ENCODE peak calls at places on chromosomes 7 and 10, in eight cellular contexts. T, Z, C, O, Q, S, E and H are unnamed samples.

GRCh38 chr7:150716368-150716767 is at the start of gene GIMAP1:
- DNase-seq in T (no peak), Z (no peak), C (peak; percentile 21), O (peak; percentile 85), Q (peak; percentile 85), S (peak; percentile 58), E (peak; percentile 65), H (no peak)

GRCh38 chr10:23656735-23657134 is 217.9 kb downstream of the OTUD1 start:
- DNase-seq in T (no peak), Z (no peak), C (no peak), O (peak; percentile 40), Q (peak; percentile 1), S (no peak), E (no peak), H (peak; percentile 3)

GRCh38 chr7:148501707-148502139 is 88.8 kb upstream of the C7orf33 start:
- DNase-seq in T (no peak), Z (no peak), C (no peak), O (no peak), Q (peak; percentile 92), S (peak; percentile 54), E (peak; percentile 7), H (peak; percentile 88)

GRCh38 chr10:91378061-91378460 is 32.1 kb upstream of the HECTD2 start:
- DNase-seq in T (no peak), Z (no peak), C (no peak), O (peak; percentile 61), Q (peak; percentile 18), S (no peak), E (peak; percentile 43), H (no peak)

GRCh38 chr7:94559972-94560371 is 50.4 kb downstream of the CASD1 start:
- DNase-seq in T (no peak), Z (no peak), C (no peak), O (no peak), Q (no peak), S (no peak), E (no peak), H (no peak)

GRCh38 chr10:75111367-75111905 is at the start of gene SAMD8:
- DNase-seq in T (no peak), Z (peak; percentile 98), C (peak; percentile 92), O (peak; percentile 95), Q (peak; percentile 98), S (peak; percentile 99), E (peak; percentile 97), H (peak; percentile 98)

GRCh38 chr10:71323407-71323806 is 4.3 kb downstream of the SLC29A3 start:
- DNase-seq in T (peak; percentile 44), Z (no peak), C (no peak), O (peak; percentile 30), Q (peak; percentile 47), S (no peak), E (no peak), H (no peak)

GRCh38 chr7:128869944-128870285 is 7.3 kb downstream of the ATP6V1F start:
- DNase-seq in T (no peak), Z (no peak), C (no peak), O (no peak), Q (no peak), S (no peak), E (peak; percentile 11), H (peak; percentile 44)

GRCh38 chr7:130853503-130854279 is 119.7 kb upstream of the KLF14 start:
- DNase-seq in T (no peak), Z (no peak), C (no peak), O (no peak), Q (no peak), S (no peak), E (no peak), H (no peak)

GRCh38 chr10:110918269-110918632 is 729 bp downstream of the BBIP1 start:
- DNase-seq in T (peak; percentile 72), Z (no peak), C (no peak), O (peak; percentile 68), Q (no peak), S (no peak), E (peak; percentile 86), H (peak; percentile 98)

GRCh38 chr10:128721851-128722250 is 595.6 kb upstream of the MKI67 start:
- DNase-seq in T (no peak), Z (no peak), C (no peak), O (no peak), Q (no peak), S (no peak), E (no peak), H (no peak)

GRCh38 chr7:157616426-157616825 is 279.6 kb downstream of the DNAJB6 start:
- DNase-seq in T (no peak), Z (peak; percentile 8), C (no peak), O (no peak), Q (no peak), S (no peak), E (no peak), H (no peak)

GRCh38 chr7:135710417-135711138 is 17.4 kb downstream of the SLC13A4 start:
- DNase-seq in T (peak; percentile 30), Z (no peak), C (no peak), O (no peak), Q (peak; percentile 31), S (peak; percentile 66), E (no peak), H (no peak)

GRCh38 chr7:45089314-45089891 is 634 bp upstream of the NACAD start:
- DNase-seq in T (peak; percentile 94), Z (peak; percentile 30), C (peak; percentile 37), O (peak; percentile 61), Q (peak; percentile 64), S (peak; percentile 79), E (peak; percentile 66), H (peak; percentile 96)

GRCh38 chr10:125936331-125936730 is 40.0 kb downstream of the FANK1 start:
- DNase-seq in T (no peak), Z (no peak), C (no peak), O (no peak), Q (no peak), S (no peak), E (no peak), H (no peak)

GRCh38 chr7:24227068-24227467 is 56.9 kb upstream of the NPY start:
- DNase-seq in T (no peak), Z (no peak), C (no peak), O (no peak), Q (no peak), S (peak; percentile 4), E (no peak), H (no peak)

GRCh38 chr7:27109533-27110162 is 7.2 kb upstream of the HOXA2 start:
- DNase-seq in T (no peak), Z (no peak), C (no peak), O (no peak), Q (no peak), S (no peak), E (no peak), H (peak; percentile 2)

GRCh38 chr7:45328397-45329080 is 170.9 kb downstream of the RAMP3 start:
- DNase-seq in T (no peak), Z (no peak), C (no peak), O (no peak), Q (no peak), S (no peak), E (no peak), H (no peak)

GRCh38 chr10:86955501-86956194 is 1.8 kb downstream of the MMRN2 start:
- DNase-seq in T (no peak), Z (no peak), C (no peak), O (no peak), Q (no peak), S (no peak), E (no peak), H (no peak)

GRCh38 chr7:106313456-106313891 is 28.7 kb upstream of the NAMPT start:
- DNase-seq in T (peak; percentile 19), Z (no peak), C (no peak), O (no peak), Q (no peak), S (no peak), E (no peak), H (no peak)

GRCh38 chr10:120477006-120477722 is 20.1 kb downstream of the PLPP4 start:
- DNase-seq in T (no peak), Z (no peak), C (no peak), O (no peak), Q (no peak), S (no peak), E (no peak), H (no peak)

GRCh38 chr7:42426163-42426562 is 189.2 kb upstream of the GLI3 start:
- DNase-seq in T (no peak), Z (no peak), C (no peak), O (no peak), Q (no peak), S (no peak), E (no peak), H (no peak)

GRCh38 chr7:84354866-84355265 is 160.3 kb upstream of the SEMA3A start:
- DNase-seq in T (no peak), Z (no peak), C (no peak), O (no peak), Q (no peak), S (no peak), E (no peak), H (no peak)

GRCh38 chr7:86708334-86708733 is 64.6 kb downstream of the GRM3 start:
- DNase-seq in T (no peak), Z (no peak), C (no peak), O (no peak), Q (no peak), S (no peak), E (no peak), H (peak; percentile 24)

GRCh38 chr7:2008101-2008935 is 224.4 kb downstream of the MAD1L1 start:
- DNase-seq in T (no peak), Z (peak; percentile 23), C (no peak), O (no peak), Q (no peak), S (no peak), E (no peak), H (no peak)

GRCh38 chr7:39672176-39672575 is 48.8 kb downstream of the RALA start:
- DNase-seq in T (no peak), Z (no peak), C (no peak), O (no peak), Q (no peak), S (no peak), E (no peak), H (no peak)

GRCh38 chr7:131189488-131189887 is 138.2 kb upstream of the MKLN1 start:
- DNase-seq in T (no peak), Z (no peak), C (no peak), O (no peak), Q (no peak), S (no peak), E (peak; percentile 37), H (no peak)

GRCh38 chr10:19815478-19816419 is 483 bp upstream of the PLXDC2 start:
- DNase-seq in T (peak; percentile 17), Z (no peak), C (no peak), O (no peak), Q (no peak), S (peak; percentile 18), E (no peak), H (peak; percentile 82)

GRCh38 chr7:101397770-101398324 is 35.2 kb downstream of the COL26A1 start:
- DNase-seq in T (no peak), Z (no peak), C (no peak), O (no peak), Q (no peak), S (no peak), E (no peak), H (no peak)

GRCh38 chr7:81004098-81004497 is 85.2 kb upstream of the SEMA3C start:
- DNase-seq in T (peak; percentile 35), Z (no peak), C (no peak), O (no peak), Q (no peak), S (no peak), E (no peak), H (no peak)

GRCh38 chr7:124171068-124171467 is 138.2 kb upstream of the TMEM229A start:
- DNase-seq in T (no peak), Z (no peak), C (no peak), O (no peak), Q (peak; percentile 15), S (no peak), E (no peak), H (no peak)

GRCh38 chr10:113770346-113770745 is 18.9 kb downstream of the PLEKHS1 start:
- DNase-seq in T (no peak), Z (no peak), C (no peak), O (no peak), Q (no peak), S (no peak), E (no peak), H (no peak)

GRCh38 chr7:130649004-130649790 is 19.4 kb downstream of the COPG2 start:
- DNase-seq in T (no peak), Z (no peak), C (no peak), O (no peak), Q (peak; percentile 64), S (peak; percentile 49), E (peak; percentile 30), H (no peak)